ENCODE peak calls at places on chromosomes 12 and 14, in eight cellular contexts. One of them, this sample, is unnamed.

GRCh38 chr12:110001596-110001995 is 2.4 kb downstream of the ANKRD13A start:
- DNase-seq in left ventricle myocardium superior: no peak
- DNase-seq in choroid plexus epithelial cell: no peak
- DNase-seq in SK-N-SH: no peak
- DNase-seq in NCI-H1105 treated with DMSO at 0.1 percent for 48 hours: no peak
- DNase-seq in foreskin fibroblast: peak
- DNase-seq in RWPE1: peak
- DNase-seq in astrocyte: peak
- DNase-seq in this sample: no peak

GRCh38 chr12:12705833-12706520 is 10.0 kb upstream of the GPR19 start:
- DNase-seq in left ventricle myocardium superior: peak
- DNase-seq in choroid plexus epithelial cell: no peak
- DNase-seq in SK-N-SH: no peak
- DNase-seq in NCI-H1105 treated with DMSO at 0.1 percent for 48 hours: no peak
- DNase-seq in foreskin fibroblast: no peak
- DNase-seq in RWPE1: no peak
- DNase-seq in astrocyte: no peak
- DNase-seq in this sample: peak

GRCh38 chr12:116233669-116234068 is 43.8 kb downstream of the MED13L start:
- DNase-seq in left ventricle myocardium superior: no peak
- DNase-seq in choroid plexus epithelial cell: no peak
- DNase-seq in SK-N-SH: no peak
- DNase-seq in NCI-H1105 treated with DMSO at 0.1 percent for 48 hours: no peak
- DNase-seq in foreskin fibroblast: no peak
- DNase-seq in RWPE1: no peak
- DNase-seq in astrocyte: peak
- DNase-seq in this sample: no peak

GRCh38 chr14:76104802-76105355 is 46.8 kb upstream of the GPATCH2L start:
- DNase-seq in left ventricle myocardium superior: no peak
- DNase-seq in choroid plexus epithelial cell: no peak
- DNase-seq in SK-N-SH: no peak
- DNase-seq in NCI-H1105 treated with DMSO at 0.1 percent for 48 hours: no peak
- DNase-seq in foreskin fibroblast: no peak
- DNase-seq in RWPE1: no peak
- DNase-seq in astrocyte: no peak
- DNase-seq in this sample: no peak

GRCh38 chr12:50221228-50222008 is 54.2 kb upstream of the CERS5 start:
- DNase-seq in left ventricle myocardium superior: no peak
- DNase-seq in choroid plexus epithelial cell: peak
- DNase-seq in SK-N-SH: peak
- DNase-seq in NCI-H1105 treated with DMSO at 0.1 percent for 48 hours: peak
- DNase-seq in foreskin fibroblast: peak
- DNase-seq in RWPE1: no peak
- DNase-seq in astrocyte: peak
- DNase-seq in this sample: no peak

GRCh38 chr12:121277367-121277744 is 19.2 kb downstream of the CAMKK2 start:
- DNase-seq in left ventricle myocardium superior: no peak
- DNase-seq in choroid plexus epithelial cell: no peak
- DNase-seq in SK-N-SH: no peak
- DNase-seq in NCI-H1105 treated with DMSO at 0.1 percent for 48 hours: no peak
- DNase-seq in foreskin fibroblast: no peak
- DNase-seq in RWPE1: no peak
- DNase-seq in astrocyte: no peak
- DNase-seq in this sample: no peak

GRCh38 chr14:67622675-67623074 is 3.0 kb downstream of the ARG2 start:
- DNase-seq in left ventricle myocardium superior: no peak
- DNase-seq in choroid plexus epithelial cell: peak
- DNase-seq in SK-N-SH: no peak
- DNase-seq in NCI-H1105 treated with DMSO at 0.1 percent for 48 hours: no peak
- DNase-seq in foreskin fibroblast: peak
- DNase-seq in RWPE1: peak
- DNase-seq in astrocyte: peak
- DNase-seq in this sample: peak

GRCh38 chr12:111409403-111410228 is 3.9 kb downstream of the SH2B3 start:
- DNase-seq in left ventricle myocardium superior: peak
- DNase-seq in choroid plexus epithelial cell: peak
- DNase-seq in SK-N-SH: peak
- DNase-seq in NCI-H1105 treated with DMSO at 0.1 percent for 48 hours: no peak
- DNase-seq in foreskin fibroblast: peak
- DNase-seq in RWPE1: no peak
- DNase-seq in astrocyte: peak
- DNase-seq in this sample: no peak

GRCh38 chr12:62345667-62346066 is 85.5 kb downstream of the USP15 start:
- DNase-seq in left ventricle myocardium superior: no peak
- DNase-seq in choroid plexus epithelial cell: no peak
- DNase-seq in SK-N-SH: no peak
- DNase-seq in NCI-H1105 treated with DMSO at 0.1 percent for 48 hours: no peak
- DNase-seq in foreskin fibroblast: no peak
- DNase-seq in RWPE1: no peak
- DNase-seq in astrocyte: no peak
- DNase-seq in this sample: no peak

GRCh38 chr14:104801284-104802119 is 601 bp downstream of the ZBTB42 start:
- DNase-seq in left ventricle myocardium superior: peak
- DNase-seq in choroid plexus epithelial cell: no peak
- DNase-seq in SK-N-SH: peak
- DNase-seq in NCI-H1105 treated with DMSO at 0.1 percent for 48 hours: no peak
- DNase-seq in foreskin fibroblast: no peak
- DNase-seq in RWPE1: no peak
- DNase-seq in astrocyte: no peak
- DNase-seq in this sample: no peak

GRCh38 chr12:53048033-53048779 is 1.7 kb upstream of the TNS2 start:
- DNase-seq in left ventricle myocardium superior: peak
- DNase-seq in choroid plexus epithelial cell: no peak
- DNase-seq in SK-N-SH: peak
- DNase-seq in NCI-H1105 treated with DMSO at 0.1 percent for 48 hours: no peak
- DNase-seq in foreskin fibroblast: peak
- DNase-seq in RWPE1: no peak
- DNase-seq in astrocyte: no peak
- DNase-seq in this sample: no peak

GRCh38 chr14:89787525-89787924 is 167.0 kb downstream of the EFCAB11 start:
- DNase-seq in left ventricle myocardium superior: no peak
- DNase-seq in choroid plexus epithelial cell: peak
- DNase-seq in SK-N-SH: peak
- DNase-seq in NCI-H1105 treated with DMSO at 0.1 percent for 48 hours: no peak
- DNase-seq in foreskin fibroblast: no peak
- DNase-seq in RWPE1: peak
- DNase-seq in astrocyte: peak
- DNase-seq in this sample: no peak

GRCh38 chr14:101301011-101301410 is 260.3 kb upstream of the DIO3 start:
- DNase-seq in left ventricle myocardium superior: no peak
- DNase-seq in choroid plexus epithelial cell: no peak
- DNase-seq in SK-N-SH: no peak
- DNase-seq in NCI-H1105 treated with DMSO at 0.1 percent for 48 hours: no peak
- DNase-seq in foreskin fibroblast: no peak
- DNase-seq in RWPE1: no peak
- DNase-seq in astrocyte: no peak
- DNase-seq in this sample: no peak

GRCh38 chr14:105374389-105374788 is 23.9 kb upstream of the TEX22 start:
- DNase-seq in left ventricle myocardium superior: no peak
- DNase-seq in choroid plexus epithelial cell: no peak
- DNase-seq in SK-N-SH: no peak
- DNase-seq in NCI-H1105 treated with DMSO at 0.1 percent for 48 hours: no peak
- DNase-seq in foreskin fibroblast: no peak
- DNase-seq in RWPE1: peak
- DNase-seq in astrocyte: no peak
- DNase-seq in this sample: no peak

GRCh38 chr14:31941487-31941886 is 135.6 kb upstream of the ARHGAP5 start:
- DNase-seq in left ventricle myocardium superior: no peak
- DNase-seq in choroid plexus epithelial cell: no peak
- DNase-seq in SK-N-SH: no peak
- DNase-seq in NCI-H1105 treated with DMSO at 0.1 percent for 48 hours: no peak
- DNase-seq in foreskin fibroblast: no peak
- DNase-seq in RWPE1: no peak
- DNase-seq in astrocyte: no peak
- DNase-seq in this sample: no peak

GRCh38 chr14:75249958-75250336 is 28.7 kb upstream of the FOS start:
- DNase-seq in left ventricle myocardium superior: no peak
- DNase-seq in choroid plexus epithelial cell: no peak
- DNase-seq in SK-N-SH: no peak
- DNase-seq in NCI-H1105 treated with DMSO at 0.1 percent for 48 hours: no peak
- DNase-seq in foreskin fibroblast: no peak
- DNase-seq in RWPE1: no peak
- DNase-seq in astrocyte: no peak
- DNase-seq in this sample: no peak

GRCh38 chr12:58491296-58491695 is 429.0 kb downstream of the LRIG3 start:
- DNase-seq in left ventricle myocardium superior: no peak
- DNase-seq in choroid plexus epithelial cell: peak
- DNase-seq in SK-N-SH: no peak
- DNase-seq in NCI-H1105 treated with DMSO at 0.1 percent for 48 hours: no peak
- DNase-seq in foreskin fibroblast: peak
- DNase-seq in RWPE1: peak
- DNase-seq in astrocyte: peak
- DNase-seq in this sample: no peak

GRCh38 chr14:20469890-20470858 is 968 bp downstream of the PNP start:
- DNase-seq in left ventricle myocardium superior: no peak
- DNase-seq in choroid plexus epithelial cell: no peak
- DNase-seq in SK-N-SH: peak
- DNase-seq in NCI-H1105 treated with DMSO at 0.1 percent for 48 hours: peak
- DNase-seq in foreskin fibroblast: peak
- DNase-seq in RWPE1: peak
- DNase-seq in astrocyte: peak
- DNase-seq in this sample: peak

GRCh38 chr14:24365600-24366374 is 2.2 kb upstream of the NFATC4 start:
- DNase-seq in left ventricle myocardium superior: peak
- DNase-seq in choroid plexus epithelial cell: peak
- DNase-seq in SK-N-SH: peak
- DNase-seq in NCI-H1105 treated with DMSO at 0.1 percent for 48 hours: peak
- DNase-seq in foreskin fibroblast: peak
- DNase-seq in RWPE1: no peak
- DNase-seq in astrocyte: peak
- DNase-seq in this sample: peak

GRCh38 chr12:132308311-132309161 is 20.9 kb downstream of the GALNT9 start:
- DNase-seq in left ventricle myocardium superior: peak
- DNase-seq in choroid plexus epithelial cell: no peak
- DNase-seq in SK-N-SH: no peak
- DNase-seq in NCI-H1105 treated with DMSO at 0.1 percent for 48 hours: no peak
- DNase-seq in foreskin fibroblast: no peak
- DNase-seq in RWPE1: no peak
- DNase-seq in astrocyte: no peak
- DNase-seq in this sample: no peak

GRCh38 chr12:123119808-123120207 is 31.1 kb downstream of the PITPNM2 start:
- DNase-seq in left ventricle myocardium superior: no peak
- DNase-seq in choroid plexus epithelial cell: no peak
- DNase-seq in SK-N-SH: no peak
- DNase-seq in NCI-H1105 treated with DMSO at 0.1 percent for 48 hours: no peak
- DNase-seq in foreskin fibroblast: peak
- DNase-seq in RWPE1: no peak
- DNase-seq in astrocyte: no peak
- DNase-seq in this sample: no peak

GRCh38 chr12:25950329-25951115 is 8.0 kb upstream of the RASSF8 start:
- DNase-seq in left ventricle myocardium superior: no peak
- DNase-seq in choroid plexus epithelial cell: no peak
- DNase-seq in SK-N-SH: no peak
- DNase-seq in NCI-H1105 treated with DMSO at 0.1 percent for 48 hours: no peak
- DNase-seq in foreskin fibroblast: peak
- DNase-seq in RWPE1: peak
- DNase-seq in astrocyte: no peak
- DNase-seq in this sample: no peak

GRCh38 chr12:121033625-121034349 is 5.3 kb downstream of the OASL start:
- DNase-seq in left ventricle myocardium superior: no peak
- DNase-seq in choroid plexus epithelial cell: peak
- DNase-seq in SK-N-SH: no peak
- DNase-seq in NCI-H1105 treated with DMSO at 0.1 percent for 48 hours: no peak
- DNase-seq in foreskin fibroblast: peak
- DNase-seq in RWPE1: peak
- DNase-seq in astrocyte: peak
- DNase-seq in this sample: no peak

GRCh38 chr14:69715725-69716482 is 51.0 kb upstream of the SRSF5 start:
- DNase-seq in left ventricle myocardium superior: peak
- DNase-seq in choroid plexus epithelial cell: peak
- DNase-seq in SK-N-SH: peak
- DNase-seq in NCI-H1105 treated with DMSO at 0.1 percent for 48 hours: peak
- DNase-seq in foreskin fibroblast: peak
- DNase-seq in RWPE1: peak
- DNase-seq in astrocyte: peak
- DNase-seq in this sample: peak

GRCh38 chr14:70086685-70087379 is 101.9 kb downstream of the SLC8A3 start:
- DNase-seq in left ventricle myocardium superior: no peak
- DNase-seq in choroid plexus epithelial cell: peak
- DNase-seq in SK-N-SH: peak
- DNase-seq in NCI-H1105 treated with DMSO at 0.1 percent for 48 hours: peak
- DNase-seq in foreskin fibroblast: peak
- DNase-seq in RWPE1: peak
- DNase-seq in astrocyte: peak
- DNase-seq in this sample: no peak

GRCh38 chr14:31893156-31893813 is 183.8 kb upstream of the ARHGAP5 start:
- DNase-seq in left ventricle myocardium superior: peak
- DNase-seq in choroid plexus epithelial cell: no peak
- DNase-seq in SK-N-SH: no peak
- DNase-seq in NCI-H1105 treated with DMSO at 0.1 percent for 48 hours: no peak
- DNase-seq in foreskin fibroblast: peak
- DNase-seq in RWPE1: no peak
- DNase-seq in astrocyte: peak
- DNase-seq in this sample: no peak

GRCh38 chr12:52495385-52495784 is 2.3 kb upstream of the KRT6A start:
- DNase-seq in left ventricle myocardium superior: no peak
- DNase-seq in choroid plexus epithelial cell: peak
- DNase-seq in SK-N-SH: no peak
- DNase-seq in NCI-H1105 treated with DMSO at 0.1 percent for 48 hours: peak
- DNase-seq in foreskin fibroblast: no peak
- DNase-seq in RWPE1: peak
- DNase-seq in astrocyte: no peak
- DNase-seq in this sample: peak